ENCODE peak calls at places on chromosomes 1 and 21, in four cellular contexts. B, J, Z and E are unnamed samples.

GRCh38 chr1:93749894-93750301 is 68.3 kb upstream of the BCAR3 start:
- DNase-seq in B (no peak), J (no peak), Z (no peak), E (no peak)

GRCh38 chr1:172298146-172298545 is 122.3 kb upstream of the C1orf105 start:
- DNase-seq in Z (no peak), B (no peak), J (no peak), E (no peak)

GRCh38 chr1:224737353-224737727 is 121.2 kb downstream of the CNIH3 start:
- DNase-seq in J (no peak), Z (no peak), B (no peak), E (no peak)

GRCh38 chr1:3943806-3944620 is 43.9 kb upstream of the C1orf174 start:
- DNase-seq in B (no peak), J (no peak), Z (no peak), E (no peak)

GRCh38 chr21:29504751-29505321 is 206.1 kb downstream of the BACH1 start:
- DNase-seq in Z (no peak), J (no peak), B (no peak), E (no peak)

GRCh38 chr1:64304744-64305143 is 101.3 kb downstream of the UBE2U start:
- DNase-seq in B (no peak), J (no peak), Z (no peak), E (no peak)

GRCh38 chr21:45580181-45580575 is 37.9 kb upstream of the SLC19A1 start:
- DNase-seq in J (no peak), B (peak; percentile 1), Z (no peak), E (no peak)

GRCh38 chr1:67647036-67647798 is 37.8 kb upstream of the GADD45A start:
- DNase-seq in Z (no peak), B (no peak), J (peak; percentile 67), E (peak; percentile 41)

GRCh38 chr1:24071941-24072340 is 40.0 kb downstream of the MYOM3 start:
- DNase-seq in J (no peak), B (no peak), Z (no peak), E (no peak)

GRCh38 chr1:154006136-154006535 is 15.6 kb downstream of the RPS27 start:
- DNase-seq in Z (no peak), J (no peak), B (no peak), E (no peak)

GRCh38 chr1:87226341-87226760 is 102.3 kb upstream of the LMO4 start:
- DNase-seq in Z (peak; percentile 78), B (peak; percentile 55), J (peak; percentile 60), E (peak; percentile 72)

GRCh38 chr1:175543447-175543846 is 199.9 kb downstream of the TNR start:
- DNase-seq in B (no peak), Z (no peak), J (no peak), E (no peak)

GRCh38 chr21:46455575-46456385 is 2.9 kb upstream of the DIP2A start:
- DNase-seq in J (peak; percentile 52), B (peak; percentile 26), Z (no peak), E (peak; percentile 67)

GRCh38 chr1:161131721-161132409 is 602 bp downstream of the DEDD start:
- DNase-seq in Z (no peak), B (no peak), J (no peak), E (no peak)

GRCh38 chr21:42311816-42312625 is 3.2 kb downstream of the TFF3 start:
- DNase-seq in J (peak; percentile 42), B (no peak), Z (no peak), E (no peak)

GRCh38 chr1:65844990-65845757 is 52.5 kb downstream of the PDE4B start:
- DNase-seq in Z (no peak), B (no peak), J (no peak), E (no peak)

GRCh38 chr1:45972621-45973020 is 159.8 kb downstream of the PIK3R3 start:
- DNase-seq in J (no peak), B (no peak), Z (no peak), E (no peak)
- H3K27ac ChIP-seq in J (no peak overlapping the region), B (peak overlapping the region; percentile 82), Z (no peak overlapping the region), E (no peak overlapping the region)

DNA sequence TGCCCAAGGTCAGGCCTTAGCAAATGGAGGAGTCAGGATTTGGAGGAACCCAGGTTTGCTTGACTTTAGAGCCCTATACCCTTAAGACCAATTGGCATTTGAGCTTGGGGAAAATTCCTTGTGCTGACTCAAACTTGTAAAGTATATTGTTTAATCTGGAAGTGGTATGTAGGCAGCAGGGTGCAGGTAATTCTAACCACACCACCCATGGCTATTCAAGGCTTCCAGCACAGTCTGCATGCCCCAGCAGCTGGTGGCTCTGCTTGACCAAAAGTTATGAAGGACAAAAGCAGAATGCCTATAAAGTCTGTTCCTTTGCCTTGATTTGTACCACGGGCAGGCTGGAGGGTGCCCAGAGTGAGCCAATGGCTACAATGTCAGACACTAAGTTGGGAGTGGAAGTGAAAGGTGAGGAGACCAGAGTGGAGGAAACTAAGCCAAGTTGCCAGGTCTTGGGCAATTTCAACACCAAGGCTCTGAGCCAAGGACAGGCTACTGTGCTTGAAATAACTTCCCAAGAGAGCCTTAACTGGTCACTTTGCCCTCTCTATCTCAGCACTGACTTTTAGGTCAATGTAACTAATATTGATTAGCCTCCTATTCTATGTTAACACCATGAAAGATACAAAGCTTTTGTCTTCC is 4.7 kb upstream of the G0S2 start:
- DNase-seq in Z (peak; percentile 65), J (peak; percentile 43), B (no peak), E (no peak)
- H3K4me1 ChIP-seq in Z (peaks cover 39% of the 10 kb centered on the region), J (peaks cover 21% of the 10 kb centered on the region), B (peaks cover 18% of the 10 kb centered on the region), E (peaks cover 19% of the 10 kb centered on the region)

DNA sequence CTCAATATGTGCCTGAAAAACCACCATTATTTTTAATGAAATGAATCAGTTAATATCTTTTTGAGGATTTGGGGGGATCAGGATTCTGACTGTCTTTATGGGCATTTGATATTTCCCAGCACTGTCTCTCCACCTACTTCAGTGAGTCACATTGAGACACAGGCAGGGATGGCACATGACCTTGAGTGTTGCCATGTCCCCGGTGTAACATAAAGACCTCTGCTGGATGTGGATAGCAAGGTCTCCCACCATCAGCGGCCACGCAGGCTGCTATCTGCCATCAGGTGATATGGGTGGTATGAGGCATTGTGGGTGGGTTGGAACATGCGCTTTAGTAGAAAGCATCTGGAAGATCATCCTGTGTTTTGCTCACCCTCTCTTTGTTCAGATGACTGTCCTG is 103.2 kb downstream of the RGL1 start:
- DNase-seq in B (no peak), Z (no peak), J (peak; percentile 40), E (no peak)
- H3K27ac ChIP-seq in B (no peak overlapping the region), Z (no peak overlapping the region), J (no peak overlapping the region), E (no peak overlapping the region)

GRCh38 chr1:41496080-41497055 is 11.9 kb upstream of the EDN2 start:
- DNase-seq in J (peak; percentile 79), Z (peak; percentile 94), B (peak; percentile 89), E (peak; percentile 86)
- H3K4me1 ChIP-seq in J (peaks cover 15% of the 10 kb centered on the region), Z (peaks cover 46% of the 10 kb centered on the region), B (peaks cover 46% of the 10 kb centered on the region), E (peaks cover 36% of the 10 kb centered on the region)

DNA sequence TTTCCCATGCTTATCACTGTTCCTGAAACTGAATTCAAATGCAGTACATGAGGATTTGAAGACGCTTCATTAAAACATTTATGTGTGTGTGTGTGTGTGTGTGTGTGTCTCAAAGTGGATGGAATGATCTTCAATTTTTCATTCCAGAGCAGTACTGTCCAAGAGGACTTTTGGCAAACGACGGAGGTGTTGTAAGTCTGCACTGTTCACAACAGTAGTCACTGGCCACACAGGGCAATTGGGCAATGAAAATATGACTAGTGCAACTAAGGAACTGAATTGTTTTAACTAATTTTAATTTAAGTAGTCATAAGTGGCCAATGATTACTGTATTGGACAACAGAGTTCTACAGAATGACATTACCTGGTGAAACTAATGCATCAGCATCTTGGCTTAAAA is 5.0 kb downstream of the TAF5L start:
- DNase-seq in J (peak; percentile 26), B (no peak), Z (peak; percentile 41), E (no peak)
- H3K27ac ChIP-seq in J (no peak overlapping the region), B (no peak overlapping the region), Z (peak overlapping the region; percentile 17), E (no peak overlapping the region)

GRCh38 chr1:109312246-109312645 is 5.4 kb upstream of the MYBPHL start:
- DNase-seq in B (no peak), J (no peak), Z (no peak), E (no peak)

GRCh38 chr1:109309347-109309746 is 2.5 kb upstream of the MYBPHL start:
- DNase-seq in Z (no peak), B (no peak), J (no peak), E (no peak)

GRCh38 chr1:109304221-109304915 is 2.4 kb downstream of the MYBPHL start:
- DNase-seq in Z (no peak), J (no peak), B (no peak), E (no peak)

GRCh38 chr1:109306832-109307362 is at the start of gene MYBPHL:
- DNase-seq in Z (no peak), J (no peak), B (no peak), E (no peak)

GRCh38 chr1:109307363-109308021 is 681 bp upstream of the MYBPHL start:
- DNase-seq in J (peak; percentile 46), B (no peak), Z (no peak), E (peak; percentile 72)
- H3K4me1 ChIP-seq in J (no peaks in the 10 kb centered on the region), B (no peaks in the 10 kb centered on the region), Z (peaks cover 11% of the 10 kb centered on the region), E (peaks cover 16% of the 10 kb centered on the region)

DNA sequence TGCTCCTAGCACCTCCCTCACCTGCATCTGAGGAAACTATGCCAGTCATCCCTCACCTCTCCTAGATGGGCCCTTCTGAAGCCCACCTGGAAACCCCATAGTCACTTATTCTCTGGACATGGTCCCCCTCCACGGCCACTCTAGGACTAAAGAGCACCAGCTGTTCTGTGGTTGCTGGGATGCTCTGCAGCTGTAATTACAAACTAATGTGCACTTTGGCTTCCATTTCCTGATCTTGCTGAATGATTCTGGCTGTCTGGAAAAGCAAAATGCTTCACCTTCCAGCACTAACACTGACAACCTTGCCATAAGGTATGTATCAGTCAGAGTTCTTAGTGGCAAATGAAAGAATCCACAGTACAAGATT is 48.7 kb upstream of the PSEN2 start:
- DNase-seq in B (no peak), J (no peak), Z (no peak), E (no peak)
- H3K27ac ChIP-seq in B (peak overlapping the region; percentile 83), J (no peak overlapping the region), Z (peak overlapping the region; percentile 73), E (peak overlapping the region; percentile 65)

GRCh38 chr1:70205437-70206118 is at the start of gene LRRC40:
- DNase-seq in Z (peak; percentile 98), B (peak; percentile 97), J (peak; percentile 95), E (peak; percentile 96)
- H3K4me1 ChIP-seq in Z (peaks cover 54% of the 10 kb centered on the region), B (peaks cover 35% of the 10 kb centered on the region), J (peaks cover 35% of the 10 kb centered on the region), E (peaks cover 35% of the 10 kb centered on the region)

GRCh38 chr1:155961937-155962336 is 16.4 kb downstream of the ARHGEF2 start:
- DNase-seq in J (no peak), Z (peak; percentile 82), B (peak; percentile 43), E (peak; percentile 87)

GRCh38 chr1:155962599-155963211 is 15.6 kb downstream of the ARHGEF2 start:
- DNase-seq in J (no peak), B (peak; percentile 38), Z (no peak), E (no peak)

GRCh38 chr1:155966135-155966534 is 12.2 kb downstream of the ARHGEF2 start:
- DNase-seq in J (no peak), Z (no peak), B (no peak), E (no peak)

GRCh38 chr1:155966750-155967149 is 11.6 kb downstream of the ARHGEF2 start:
- DNase-seq in Z (no peak), B (no peak), J (no peak), E (no peak)

GRCh38 chr1:155964193-155964592 is 14.2 kb downstream of the ARHGEF2 start:
- DNase-seq in B (no peak), Z (no peak), J (no peak), E (no peak)
- H3K27ac ChIP-seq in B (no peak overlapping the region), Z (no peak overlapping the region), J (no peak overlapping the region), E (no peak overlapping the region)

GRCh38 chr21:34803792-34804440 is 135.1 kb downstream of the CLIC6 start:
- DNase-seq in Z (no peak), B (no peak), J (no peak), E (no peak)
- H3K4me1 ChIP-seq in Z (peaks cover 34% of the 10 kb centered on the region), B (peaks cover 36% of the 10 kb centered on the region), J (peaks cover 3% of the 10 kb centered on the region), E (peaks cover 67% of the 10 kb centered on the region)